ENCODE peak calls at places on chromosomes 1 and 21, in eight cellular contexts. J, I, N, L, C, H, U and Z are unnamed samples.
A peak's percentile ranks its signal among the peaks of the same experiment; 100 is the strongest.

GRCh38 chr1:90475623-90476022 is 241.5 kb downstream of the BARHL2 start:
- DNase-seq in J (no peak), I (no peak), N (no peak), L (peak; percentile 6), C (peak; percentile 6), H (peak; percentile 15), U (peak; percentile 2), Z (no peak)

GRCh38 chr1:85374160-85374559 is 90.8 kb downstream of the DDAH1 start:
- DNase-seq in J (no peak), I (no peak), N (no peak), L (peak; percentile 62), C (peak; percentile 64), H (peak; percentile 92), U (no peak), Z (no peak)

GRCh38 chr1:210360852-210361477 is 32.3 kb downstream of the HHAT start:
- DNase-seq in J (no peak), I (no peak), N (peak; percentile 33), L (peak; percentile 77), C (peak; percentile 50), H (peak; percentile 77), U (peak; percentile 47), Z (no peak)

GRCh38 chr21:32237021-32237420 is 41.8 kb downstream of the MIS18A start:
- DNase-seq in J (no peak), I (no peak), N (no peak), L (no peak), C (no peak), H (no peak), U (no peak), Z (no peak)

GRCh38 chr1:224205438-224205840 is 22.4 kb downstream of the DEGS1 start:
- DNase-seq in J (no peak), I (no peak), N (no peak), L (peak; percentile 74), C (no peak), H (peak; percentile 86), U (peak; percentile 90), Z (no peak)

GRCh38 chr1:58905628-58906256 is 121.9 kb upstream of the JUN start:
- DNase-seq in J (peak; percentile 16), I (no peak), N (no peak), L (no peak), C (no peak), H (no peak), U (no peak), Z (no peak)

GRCh38 chr1:66273674-66274073 is 260.3 kb upstream of the SGIP1 start:
- DNase-seq in J (no peak), I (no peak), N (no peak), L (no peak), C (no peak), H (no peak), U (no peak), Z (no peak)

GRCh38 chr1:239363920-239364319 is 22.4 kb upstream of the CHRM3 start:
- DNase-seq in J (no peak), I (no peak), N (no peak), L (no peak), C (no peak), H (no peak), U (peak; percentile 22), Z (no peak)

DNA sequence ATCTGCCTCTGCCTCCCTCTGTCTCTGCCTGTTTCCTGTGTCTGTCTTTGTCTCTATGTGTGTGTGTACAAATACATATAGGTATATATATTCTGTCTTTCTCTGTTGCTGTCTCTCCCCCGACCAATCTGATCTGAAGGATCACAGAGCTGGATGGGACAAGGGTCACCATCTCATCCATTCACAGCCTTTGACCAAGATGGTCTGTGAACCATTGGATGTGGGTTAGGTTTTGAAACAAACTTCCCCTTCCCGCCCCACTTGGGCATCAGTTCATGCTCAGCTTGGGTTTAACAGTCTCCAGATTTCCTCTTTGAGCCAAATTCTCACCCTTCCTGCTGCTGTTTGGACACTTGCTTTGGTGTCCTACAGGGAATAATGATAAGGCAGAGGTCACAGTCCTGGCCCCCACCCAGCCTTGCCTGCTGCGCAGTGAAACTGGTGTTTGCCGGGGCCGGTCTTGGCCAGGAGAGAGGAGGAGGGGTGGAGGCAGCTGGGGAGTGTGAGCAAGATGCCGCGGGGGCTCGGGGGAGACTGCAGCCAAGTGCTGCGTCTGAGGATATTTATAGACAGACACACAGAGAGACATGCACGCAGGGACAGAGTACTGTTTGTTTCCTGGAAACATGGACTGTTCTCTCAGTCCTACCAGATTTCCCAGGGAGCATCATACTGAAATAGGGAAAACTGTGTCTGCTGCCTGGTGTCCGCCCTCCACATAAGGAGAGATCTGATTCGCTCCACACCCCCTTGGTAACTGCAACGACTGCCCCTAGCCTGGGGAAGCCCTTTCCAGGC is 27.0 kb upstream of the BTG2 start:
- DNase-seq in J (peak; percentile 80), I (no peak), N (peak; percentile 55), L (peak; percentile 88), C (peak; percentile 12), H (no peak), U (peak; percentile 45), Z (no peak)
- TF ChIP-seq CTCF in J (no peak), I (no peak), N (no peak), L (no peak), C (no peak), H (no peak), U (no peak), Z (no peak)

GRCh38 chr1:24865168-24865567 is 64.9 kb downstream of the RUNX3 start:
- DNase-seq in J (no peak), I (no peak), N (no peak), L (no peak), C (no peak), H (peak; percentile 29), U (no peak), Z (no peak)
- TF ChIP-seq CTCF in J (no peak), I (no peak), N (no peak), L (no peak), C (no peak), H (no peak), U (no peak), Z (no peak)

DNA sequence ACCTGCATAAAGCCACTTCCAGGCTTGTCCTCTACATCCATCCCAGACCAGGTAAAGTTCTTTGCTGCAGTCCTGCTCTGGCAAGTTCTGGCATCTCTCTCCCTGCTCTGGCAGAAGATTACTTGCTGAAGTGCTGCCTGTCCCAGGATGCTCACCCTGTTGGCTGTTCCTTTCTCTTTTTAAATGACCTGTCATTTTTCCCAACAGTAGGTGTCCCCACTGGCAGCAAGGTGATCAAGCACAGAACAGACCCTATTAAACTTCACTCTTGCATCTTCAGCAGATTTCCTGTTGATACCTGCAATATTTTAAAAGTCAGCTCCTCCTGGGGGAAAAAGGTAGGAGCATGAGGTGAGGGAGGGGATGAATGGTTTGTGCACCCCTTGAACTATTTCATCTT is 332.6 kb downstream of the PBX1 start:
- DNase-seq in J (no peak), I (no peak), N (no peak), L (no peak), C (no peak), H (peak; percentile 18), U (no peak), Z (no peak)
- TF ChIP-seq CTCF in J (no peak), I (no peak), N (no peak), L (no peak), C (no peak), H (no peak), U (no peak), Z (no peak)

GRCh38 chr1:156746716-156747631 is 4.5 kb downstream of the HDGF start:
- DNase-seq in J (peak; percentile 91), I (peak; percentile 56), N (peak; percentile 74), L (peak; percentile 95), C (peak; percentile 82), H (peak; percentile 93), U (peak; percentile 77), Z (peak; percentile 91)
- TF ChIP-seq CTCF in J (no peak), I (no peak), N (peak; percentile 71), L (peak; percentile 6), C (peak; percentile 42), H (peak; percentile 56), U (peak; percentile 23), Z (no peak)

GRCh38 chr1:46410156-46411009 is 16.3 kb downstream of the FAAH start:
- DNase-seq in J (no peak), I (no peak), N (no peak), L (peak; percentile 32), C (no peak), H (no peak), U (no peak), Z (no peak)

GRCh38 chr1:46411010-46411405 is 16.9 kb downstream of the FAAH start:
- DNase-seq in J (no peak), I (no peak), N (no peak), L (no peak), C (no peak), H (no peak), U (no peak), Z (no peak)

GRCh38 chr1:46412853-46413595 is 18.9 kb downstream of the FAAH start:
- DNase-seq in J (no peak), I (no peak), N (no peak), L (no peak), C (no peak), H (no peak), U (no peak), Z (no peak)

GRCh38 chr1:46413596-46413985 is 19.5 kb downstream of the FAAH start:
- DNase-seq in J (no peak), I (no peak), N (peak; percentile 48), L (no peak), C (no peak), H (no peak), U (peak; percentile 62), Z (peak; percentile 63)

DNA sequence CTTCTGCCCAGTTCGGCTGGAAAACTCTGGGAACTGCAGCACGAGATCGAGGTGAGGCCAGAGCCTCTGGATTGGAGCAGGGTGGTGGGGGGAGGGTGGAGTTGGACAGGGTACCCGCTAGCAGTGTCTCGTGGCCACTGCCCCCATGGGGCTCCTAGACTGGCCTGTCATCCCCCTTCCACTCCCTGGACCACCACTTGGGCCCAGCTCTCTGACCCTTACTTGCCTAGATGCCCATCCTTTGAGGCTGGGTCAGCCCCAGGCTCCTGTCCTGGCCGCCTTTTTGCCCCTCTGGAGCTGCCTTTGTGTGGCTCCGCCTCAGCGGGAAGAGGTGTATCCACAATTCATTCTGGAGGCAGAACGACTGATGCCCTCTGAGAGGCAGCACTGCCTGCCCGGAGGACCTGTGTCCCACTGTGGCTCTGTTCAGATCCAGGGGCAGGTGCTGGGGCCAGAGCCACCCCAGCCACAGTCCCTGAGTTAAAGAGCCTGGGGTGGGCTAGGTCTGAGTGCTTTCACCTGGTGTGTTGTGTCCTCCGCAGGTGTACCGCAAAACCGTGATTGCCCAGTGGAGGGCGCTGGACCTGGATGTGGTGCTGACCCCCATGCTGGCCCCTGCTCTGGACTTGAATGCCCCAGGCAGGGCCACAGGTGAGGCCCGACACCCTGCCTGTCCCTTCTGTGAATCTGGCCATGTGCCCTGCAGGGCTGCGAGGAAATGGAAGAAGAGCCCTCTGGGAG is 17.7 kb downstream of the FAAH start:
- DNase-seq in J (no peak), I (no peak), N (no peak), L (no peak), C (no peak), H (no peak), U (no peak), Z (peak; percentile 53)
- TF ChIP-seq CTCF in J (no peak), I (no peak), N (peak; percentile 78), L (peak; percentile 20), C (peak; percentile 30), H (peak; percentile 71), U (peak; percentile 29), Z (peak; percentile 71)

GRCh38 chr1:220281159-220281574 is 8.9 kb upstream of the RAB3GAP2 start:
- DNase-seq in J (no peak), I (no peak), N (no peak), L (peak; percentile 45), C (no peak), H (peak; percentile 84), U (peak; percentile 39), Z (no peak)
- TF ChIP-seq CTCF in J (no peak), I (no peak), N (peak; percentile 61), L (peak; percentile 64), C (peak; percentile 53), H (peak; percentile 94), U (peak; percentile 7), Z (peak; percentile 19)